ENCODE peak calls at places on chromosomes 4 and X, in six cellular contexts. H is cardiac muscle cell, J is uterus, U is heart left ventricle, Y is ovary, M is adrenal gland. G is an unnamed sample.

GRCh38 chr4:80202784-80203553 is 5.7 kb downstream of the PRDM8 start:
- DNase-seq in H (peak; percentile 55), J (peak; percentile 35), U (no peak), Y (peak; percentile 56), M (no peak), G (peak; percentile 81)

GRCh38 chrX:47232803-47233332 is at the start of gene USP11:
- DNase-seq in H (peak; percentile 75), J (peak; percentile 63), U (peak; percentile 58), Y (peak; percentile 76), M (peak; percentile 47), G (peak; percentile 87)

GRCh38 chrX:40155617-40156471 is 58.1 kb upstream of the BCOR start:
- DNase-seq in H (no peak), J (peak; percentile 42), U (no peak), Y (no peak), M (no peak), G (peak; percentile 84)

GRCh38 chrX:147950352-147950751 is 30.8 kb upstream of the FMR1NB start:
- DNase-seq in H (no peak), J (no peak), U (no peak), Y (no peak), M (no peak), G (no peak)

GRCh38 chrX:137566746-137567473 is 983 bp downstream of the ZIC3 start:
- DNase-seq in H (peak; percentile 52), J (no peak), U (no peak), Y (no peak), M (no peak), G (peak; percentile 51)

GRCh38 chr4:1008840-1009646 is 2.4 kb upstream of the FGFRL1 start:
- DNase-seq in H (no peak), J (peak; percentile 50), U (no peak), Y (peak; percentile 73), M (peak; percentile 49), G (peak; percentile 79)

GRCh38 chrX:153908219-153908875 is 3.9 kb downstream of the AVPR2 start:
- DNase-seq in H (no peak), J (no peak), U (no peak), Y (no peak), M (no peak), G (peak; percentile 22)

GRCh38 chr4:7375427-7375826 is 59.3 kb downstream of the PSAPL1 start:
- DNase-seq in H (no peak), J (peak; percentile 26), U (no peak), Y (no peak), M (no peak), G (no peak)

GRCh38 chrX:119990409-119990994 is 47.0 kb upstream of the NKAP start:
- DNase-seq in H (no peak), J (no peak), U (no peak), Y (no peak), M (no peak), G (peak; percentile 59)

GRCh38 chrX:46169808-46170207 is 375.4 kb downstream of the ZNF674 start:
- DNase-seq in H (no peak), J (no peak), U (no peak), Y (no peak), M (no peak), G (no peak)

GRCh38 chr4:106034751-106035150 is 139.5 kb downstream of the NPNT start:
- DNase-seq in H (no peak), J (no peak), U (no peak), Y (no peak), M (no peak), G (no peak)

GRCh38 chrX:13167444-13168207 is 123.2 kb upstream of the FAM9C start:
- DNase-seq in H (no peak), J (no peak), U (no peak), Y (no peak), M (peak; percentile 17), G (no peak)

GRCh38 chr4:122293374-122294365 is 85.1 kb upstream of the ADAD1 start:
- DNase-seq in H (no peak), J (no peak), U (no peak), Y (no peak), M (no peak), G (peak; percentile 47)

GRCh38 chr4:185841451-185841850 is 29.5 kb upstream of the SORBS2 start:
- DNase-seq in H (no peak), J (no peak), U (no peak), Y (no peak), M (no peak), G (no peak)

GRCh38 chr4:6324999-6325790 is 55.5 kb downstream of the WFS1 start:
- DNase-seq in H (no peak), J (no peak), U (peak; percentile 69), Y (no peak), M (no peak), G (peak; percentile 50)

GRCh38 chr4:158200214-158200613 is 10.1 kb upstream of the TMEM144 start:
- DNase-seq in H (no peak), J (no peak), U (no peak), Y (no peak), M (no peak), G (no peak)

GRCh38 chr4:16745887-16746286 is 152.6 kb downstream of the LDB2 start:
- DNase-seq in H (no peak), J (no peak), U (no peak), Y (no peak), M (no peak), G (no peak)

GRCh38 chrX:139750390-139750789 is 42.4 kb upstream of the MCF2 start:
- DNase-seq in H (no peak), J (no peak), U (no peak), Y (no peak), M (no peak), G (no peak)

GRCh38 chrX:118530537-118530936 is 34.9 kb downstream of the DOCK11 start:
- DNase-seq in H (no peak), J (no peak), U (no peak), Y (no peak), M (no peak), G (no peak)

GRCh38 chr4:119550857-119551532 is 77.6 kb downstream of the PDE5A start:
- DNase-seq in H (no peak), J (no peak), U (no peak), Y (no peak), M (no peak), G (peak; percentile 52)

GRCh38 chrX:131762802-131763234 is 218.9 kb downstream of the OR13H1 start:
- DNase-seq in H (no peak), J (peak; percentile 55), U (peak; percentile 41), Y (peak; percentile 55), M (peak; percentile 72), G (no peak)

GRCh38 chr4:153265311-153266047 is 61.2 kb downstream of the TRIM2 start:
- DNase-seq in H (no peak), J (no peak), U (no peak), Y (no peak), M (no peak), G (no peak)

GRCh38 chr4:48043504-48043903 is 26.9 kb downstream of the NIPAL1 start:
- DNase-seq in H (no peak), J (no peak), U (no peak), Y (no peak), M (no peak), G (no peak)
- H3K4me1 ChIP-seq in H (peaks cover 25% of the 10 kb centered on the region), J (no peaks in the 10 kb centered on the region), U (no peaks in the 10 kb centered on the region), Y (no peaks in the 10 kb centered on the region), M (no peaks in the 10 kb centered on the region), G (peaks cover 10% of the 10 kb centered on the region)

GRCh38 chr4:2478220-2478619 is 9.3 kb downstream of the RNF4 start:
- DNase-seq in H (no peak), J (no peak), U (no peak), Y (no peak), M (no peak), G (no peak)
- H3K4me1 ChIP-seq in H (peaks cover 5% of the 10 kb centered on the region), J (peaks cover 17% of the 10 kb centered on the region), U (peaks cover 22% of the 10 kb centered on the region), Y (peaks cover 22% of the 10 kb centered on the region), M (peaks cover 54% of the 10 kb centered on the region), G (no peaks in the 10 kb centered on the region)

DNA sequence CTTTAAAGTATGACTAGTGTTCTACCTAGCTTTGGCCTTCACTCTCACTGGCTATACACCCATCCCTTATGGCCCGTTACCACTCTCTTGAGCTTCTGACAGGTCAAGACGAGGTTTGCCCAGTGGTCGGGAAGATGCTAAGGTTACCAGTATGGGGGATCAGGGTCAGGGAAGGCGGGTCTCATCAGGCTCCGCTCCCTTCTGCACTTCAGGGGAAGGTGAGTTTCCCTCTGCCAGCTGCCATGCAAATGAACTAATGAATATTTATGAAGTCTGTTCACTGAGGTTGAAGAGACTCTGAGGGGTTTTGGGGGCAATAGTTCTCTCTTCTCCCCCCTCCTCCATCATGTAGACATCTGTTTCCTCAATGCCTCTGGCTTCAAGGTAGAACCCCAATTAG is 6.6 kb downstream of the EFNB1 start:
- DNase-seq in H (no peak), J (no peak), U (no peak), Y (peak; percentile 2), M (peak; percentile 2), G (no peak)
- H3K4me1 ChIP-seq in H (no peaks in the 10 kb centered on the region), J (no peaks in the 10 kb centered on the region), U (no peaks in the 10 kb centered on the region), Y (peaks cover 1% of the 10 kb centered on the region), M (no peaks in the 10 kb centered on the region), G (no peaks in the 10 kb centered on the region)

DNA sequence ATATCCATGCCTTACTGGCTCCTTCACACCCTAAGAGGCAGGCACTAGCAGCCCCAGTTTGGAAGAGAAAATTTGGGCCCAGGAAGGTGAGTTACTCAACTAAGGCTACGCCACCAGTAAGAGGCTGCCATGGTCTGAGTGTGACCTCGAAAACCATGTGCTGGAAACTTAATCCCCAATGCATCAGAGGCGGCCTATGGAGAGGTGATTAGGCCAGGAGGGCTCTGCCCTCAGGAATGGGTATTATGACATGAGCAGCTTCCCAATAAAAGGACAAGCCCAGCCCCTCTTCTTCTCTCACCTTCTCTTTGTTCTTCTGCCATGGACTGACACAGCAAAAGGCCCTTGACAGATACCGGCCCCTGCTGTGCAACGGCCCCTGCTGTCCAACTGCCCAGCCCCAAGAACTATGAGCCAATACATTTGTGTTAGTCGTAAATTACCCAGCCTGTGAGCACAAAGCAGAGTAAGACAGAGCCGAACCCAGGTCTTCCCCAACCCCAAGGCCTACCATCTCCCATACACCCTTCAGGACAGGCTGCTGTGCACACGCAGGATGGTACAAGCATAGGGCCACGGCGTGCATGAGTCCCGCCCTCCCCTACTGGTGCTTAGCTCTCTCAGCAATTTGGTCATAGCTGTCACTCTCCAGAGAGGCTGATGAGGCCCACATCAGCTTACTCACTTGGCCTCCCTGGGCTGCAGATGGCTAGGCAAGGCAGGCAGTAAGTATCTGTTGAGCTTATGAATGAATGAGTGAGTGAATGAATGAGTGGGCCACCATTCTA is 14.2 kb downstream of the WDR1 start:
- DNase-seq in H (no peak), J (no peak), U (no peak), Y (no peak), M (no peak), G (no peak)
- H3K4me1 ChIP-seq in H (peaks cover 79% of the 10 kb centered on the region), J (peaks cover 29% of the 10 kb centered on the region), U (peaks cover 24% of the 10 kb centered on the region), Y (peaks cover 21% of the 10 kb centered on the region), M (peaks cover 42% of the 10 kb centered on the region), G (peaks cover 25% of the 10 kb centered on the region)

GRCh38 chr4:87058272-87059073 is 123.7 kb downstream of the AFF1 start:
- DNase-seq in H (no peak), J (no peak), U (no peak), Y (no peak), M (no peak), G (peak; percentile 86)
- H3K4me1 ChIP-seq in H (peaks cover 35% of the 10 kb centered on the region), J (peaks cover 6% of the 10 kb centered on the region), U (peaks cover 18% of the 10 kb centered on the region), Y (peaks cover 29% of the 10 kb centered on the region), M (peaks cover 79% of the 10 kb centered on the region), G (peaks cover 5% of the 10 kb centered on the region)

GRCh38 chrX:63404332-63404731 is 53.2 kb upstream of the SPIN4 start:
- DNase-seq in H (no peak), J (no peak), U (no peak), Y (no peak), M (no peak), G (no peak)
- H3K4me1 ChIP-seq in H (no peaks in the 10 kb centered on the region), J (no peaks in the 10 kb centered on the region), U (no peaks in the 10 kb centered on the region), Y (no peaks in the 10 kb centered on the region), M (no peaks in the 10 kb centered on the region), G (no peaks in the 10 kb centered on the region)

GRCh38 chr4:169246957-169247396 is 23.8 kb downstream of the SH3RF1 start:
- DNase-seq in H (no peak), J (no peak), U (no peak), Y (no peak), M (no peak), G (no peak)
- H3K4me1 ChIP-seq in H (peaks cover 6% of the 10 kb centered on the region), J (no peaks in the 10 kb centered on the region), U (no peaks in the 10 kb centered on the region), Y (peaks cover 4% of the 10 kb centered on the region), M (peaks cover 19% of the 10 kb centered on the region), G (peaks cover 9% of the 10 kb centered on the region)